ENCODE peak calls at places on chromosomes 4 and X, in seven cellular contexts. E, K, U, I, F, L and A are unnamed samples.

GRCh38 chr4:160371446-160371845 is 1268.6 kb downstream of the RAPGEF2 start:
- DNase-seq in E (no peak), K (no peak), U (no peak), I (no peak), F (no peak), L (no peak), A (no peak)

GRCh38 chrX:44544036-44544435 is 1.4 kb upstream of the FUNDC1 start:
- DNase-seq in E (no peak), K (no peak), U (no peak), I (no peak), F (no peak), L (no peak), A (no peak)

GRCh38 chrX:48782795-48783194 is 3.6 kb upstream of the GATA1 start:
- DNase-seq in E (no peak), K (no peak), U (no peak), I (no peak), F (no peak), L (no peak), A (no peak)

GRCh38 chr4:37891221-37892159 is 606 bp downstream of the TBC1D1 start:
- DNase-seq in E (peak; percentile 79), K (peak; percentile 52), U (peak; percentile 66), I (no peak), F (peak; percentile 86), L (peak; percentile 49), A (no peak)

GRCh38 chr4:125317526-125317880 is 2.7 kb downstream of the FAT4 start:
- DNase-seq in E (no peak), K (peak; percentile 35), U (no peak), I (no peak), F (peak; percentile 73), L (peak; percentile 31), A (no peak)

GRCh38 chrX:37599735-37600134 is 28.3 kb downstream of the LANCL3 start:
- DNase-seq in E (no peak), K (no peak), U (no peak), I (no peak), F (no peak), L (no peak), A (no peak)

GRCh38 chrX:9340619-9341304 is 124.1 kb upstream of the TBL1X start:
- DNase-seq in E (peak; percentile 5), K (peak; percentile 33), U (peak; percentile 60), I (no peak), F (peak; percentile 74), L (peak; percentile 40), A (peak; percentile 36)

GRCh38 chrX:56248492-56248891 is 16.3 kb downstream of the KLF8 start:
- DNase-seq in E (peak; percentile 40), K (peak; percentile 25), U (peak; percentile 26), I (peak; percentile 21), F (peak; percentile 69), L (peak; percentile 52), A (no peak)

GRCh38 chr4:152680988-152681731 is 1.4 kb upstream of the TMEM154 start:
- DNase-seq in E (no peak), K (no peak), U (no peak), I (no peak), F (no peak), L (no peak), A (no peak)

GRCh38 chr4:182975806-182976205 is 58.6 kb upstream of the DCTD start:
- DNase-seq in E (peak; percentile 57), K (no peak), U (no peak), I (peak; percentile 50), F (no peak), L (no peak), A (no peak)

GRCh38 chr4:87026795-87027495 is 92.1 kb downstream of the AFF1 start:
- DNase-seq in E (peak; percentile 91), K (peak; percentile 38), U (peak; percentile 50), I (no peak), F (no peak), L (no peak), A (no peak)

GRCh38 chr4:6371827-6372226 is 100.6 kb downstream of the PPP2R2C start:
- DNase-seq in E (no peak), K (no peak), U (no peak), I (no peak), F (no peak), L (no peak), A (no peak)

GRCh38 chrX:129793604-129794191 is 13.9 kb downstream of the SASH3 start:
- DNase-seq in E (no peak), K (no peak), U (no peak), I (no peak), F (peak; percentile 63), L (no peak), A (no peak)

GRCh38 chrX:129798456-129798855 is 18.7 kb downstream of the SASH3 start:
- DNase-seq in E (no peak), K (no peak), U (no peak), I (no peak), F (no peak), L (no peak), A (no peak)

GRCh38 chrX:129797251-129797906 is 17.6 kb downstream of the SASH3 start:
- DNase-seq in E (no peak), K (no peak), U (no peak), I (no peak), F (peak; percentile 17), L (no peak), A (no peak)

GRCh38 chrX:129792586-129793291 is 13.0 kb downstream of the SASH3 start:
- DNase-seq in E (no peak), K (no peak), U (no peak), I (no peak), F (peak; percentile 61), L (no peak), A (no peak)

DNA sequence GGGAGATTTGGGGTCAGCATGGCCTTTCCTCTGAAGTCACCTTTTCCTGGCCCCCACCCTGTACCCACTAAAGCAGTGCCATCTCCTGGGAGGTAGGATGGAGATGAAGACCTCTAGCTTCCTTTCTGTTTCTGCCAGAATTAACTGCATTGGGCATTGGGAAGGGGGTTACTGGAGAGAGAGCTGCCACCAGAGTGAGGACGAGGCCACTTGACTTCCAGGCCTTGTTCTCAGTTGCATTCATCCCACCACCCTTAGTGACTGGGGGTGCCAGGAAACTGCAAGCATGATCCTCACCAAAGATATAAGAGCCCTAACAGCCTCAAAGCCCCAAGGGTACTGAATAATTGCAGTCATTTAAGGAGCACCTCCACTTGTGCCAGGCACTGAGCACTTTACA is 15.8 kb downstream of the SASH3 start:
- DNase-seq in E (no peak), K (no peak), U (no peak), I (no peak), F (peak; percentile 21), L (no peak), A (no peak)
- TF ChIP-seq POLR2A in E (peak; percentile 57), K (no peak), U (no peak), I (no peak), F (no peak), L (no peak), A (no peak)

GRCh38 chrX:123764967-123765871 is 32.4 kb upstream of the THOC2 start:
- DNase-seq in E (no peak), K (peak; percentile 85), U (peak; percentile 67), I (peak; percentile 57), F (peak; percentile 94), L (peak; percentile 73), A (peak; percentile 78)
- TF ChIP-seq POLR2A in E (peak; percentile 52), K (no peak), U (no peak), I (no peak), F (no peak), L (no peak), A (no peak)

GRCh38 chr4:148998719-148999118 is 556.5 kb upstream of the NR3C2 start:
- DNase-seq in E (no peak), K (no peak), U (no peak), I (peak; percentile 24), F (no peak), L (no peak), A (no peak)
- TF ChIP-seq POLR2A in E (no peak), K (no peak), U (no peak), I (no peak), F (no peak), L (no peak), A (no peak)

GRCh38 chr4:41921476-41921875 is 13.8 kb upstream of the TMEM33 start:
- DNase-seq in E (no peak), K (no peak), U (no peak), I (no peak), F (no peak), L (no peak), A (no peak)
- TF ChIP-seq POLR2A in E (no peak), K (no peak), U (no peak), I (no peak), F (no peak), L (no peak), A (no peak)